ENCODE peak calls at places on chromosomes 1 and 21, in six cellular contexts. One of them, this sample, is unnamed.

GRCh38 chr21:42463861-42464515 is 32.0 kb downstream of the RSPH1 start:
- DNase-seq in fibroblast of mammary gland: peak
- DNase-seq in heart left ventricle: no peak
- DNase-seq in H7: peak
- DNase-seq in breast epithelium: peak
- DNase-seq in endodermal cell: peak
- DNase-seq in this sample: no peak

GRCh38 chr1:48817505-48818114 is 40.9 kb upstream of the BEND5 start:
- DNase-seq in fibroblast of mammary gland: peak
- DNase-seq in heart left ventricle: peak
- DNase-seq in H7: peak
- DNase-seq in breast epithelium: no peak
- DNase-seq in endodermal cell: peak
- DNase-seq in this sample: peak

GRCh38 chr1:229452956-229453801 is 19.3 kb upstream of the ACTA1 start:
- DNase-seq in fibroblast of mammary gland: peak
- DNase-seq in heart left ventricle: no peak
- DNase-seq in H7: no peak
- DNase-seq in breast epithelium: no peak
- DNase-seq in endodermal cell: no peak
- DNase-seq in this sample: no peak

GRCh38 chr1:35476099-35476674 is 81.0 kb downstream of the KIAA0319L start:
- DNase-seq in fibroblast of mammary gland: no peak
- DNase-seq in heart left ventricle: no peak
- DNase-seq in H7: no peak
- DNase-seq in breast epithelium: no peak
- DNase-seq in endodermal cell: no peak
- DNase-seq in this sample: no peak

GRCh38 chr21:14541840-14542495 is 4.1 kb downstream of the SAMSN1 start:
- DNase-seq in fibroblast of mammary gland: no peak
- DNase-seq in heart left ventricle: no peak
- DNase-seq in H7: no peak
- DNase-seq in breast epithelium: no peak
- DNase-seq in endodermal cell: no peak
- DNase-seq in this sample: no peak

GRCh38 chr1:211135342-211135950 is 1.5 kb upstream of the KCNH1 start:
- DNase-seq in fibroblast of mammary gland: peak
- DNase-seq in heart left ventricle: no peak
- DNase-seq in H7: peak
- DNase-seq in breast epithelium: no peak
- DNase-seq in endodermal cell: no peak
- DNase-seq in this sample: peak

GRCh38 chr1:157893681-157894080 is 52.1 kb upstream of the CD5L start:
- DNase-seq in fibroblast of mammary gland: peak
- DNase-seq in heart left ventricle: no peak
- DNase-seq in H7: no peak
- DNase-seq in breast epithelium: no peak
- DNase-seq in endodermal cell: no peak
- DNase-seq in this sample: no peak

GRCh38 chr1:157968951-157969350 is 24.5 kb upstream of the KIRREL1 start:
- DNase-seq in fibroblast of mammary gland: peak
- DNase-seq in heart left ventricle: no peak
- DNase-seq in H7: no peak
- DNase-seq in breast epithelium: no peak
- DNase-seq in endodermal cell: no peak
- DNase-seq in this sample: peak

GRCh38 chr1:175043824-175044223 is 20.6 kb upstream of the MRPS14 start:
- DNase-seq in fibroblast of mammary gland: no peak
- DNase-seq in heart left ventricle: no peak
- DNase-seq in H7: peak
- DNase-seq in breast epithelium: no peak
- DNase-seq in endodermal cell: no peak
- DNase-seq in this sample: no peak

GRCh38 chr1:243642936-243643335 is 207.1 kb downstream of the AKT3 start:
- DNase-seq in fibroblast of mammary gland: peak
- DNase-seq in heart left ventricle: no peak
- DNase-seq in H7: no peak
- DNase-seq in breast epithelium: no peak
- DNase-seq in endodermal cell: no peak
- DNase-seq in this sample: no peak

GRCh38 chr1:116853680-116854191 is 56.0 kb upstream of the PTGFRN start:
- DNase-seq in fibroblast of mammary gland: peak
- DNase-seq in heart left ventricle: no peak
- DNase-seq in H7: peak
- DNase-seq in breast epithelium: no peak
- DNase-seq in endodermal cell: peak
- DNase-seq in this sample: peak

GRCh38 chr1:162349635-162350330 is 26.9 kb downstream of the SPATA46 start:
- DNase-seq in fibroblast of mammary gland: peak
- DNase-seq in heart left ventricle: no peak
- DNase-seq in H7: no peak
- DNase-seq in breast epithelium: no peak
- DNase-seq in endodermal cell: no peak
- DNase-seq in this sample: no peak

GRCh38 chr1:145720878-145721671 is 1.8 kb downstream of the CD160 start:
- DNase-seq in fibroblast of mammary gland: peak
- DNase-seq in heart left ventricle: peak
- DNase-seq in H7: peak
- DNase-seq in breast epithelium: peak
- DNase-seq in endodermal cell: peak
- DNase-seq in this sample: no peak

GRCh38 chr1:242008788-242009500 is 10.0 kb upstream of the MAP1LC3C start:
- DNase-seq in fibroblast of mammary gland: peak
- DNase-seq in heart left ventricle: no peak
- DNase-seq in H7: no peak
- DNase-seq in breast epithelium: no peak
- DNase-seq in endodermal cell: no peak
- DNase-seq in this sample: no peak

GRCh38 chr1:167454304-167454928 is 63.9 kb downstream of the CD247 start:
- DNase-seq in fibroblast of mammary gland: no peak
- DNase-seq in heart left ventricle: no peak
- DNase-seq in H7: no peak
- DNase-seq in breast epithelium: no peak
- DNase-seq in endodermal cell: no peak
- DNase-seq in this sample: no peak

GRCh38 chr1:195733408-195733807 is 874.8 kb downstream of the KCNT2 start:
- DNase-seq in fibroblast of mammary gland: peak
- DNase-seq in heart left ventricle: no peak
- DNase-seq in H7: no peak
- DNase-seq in breast epithelium: no peak
- DNase-seq in endodermal cell: no peak
- DNase-seq in this sample: no peak

GRCh38 chr21:38241029-38241740 is 15.6 kb upstream of the KCNJ15 start:
- DNase-seq in fibroblast of mammary gland: peak
- DNase-seq in heart left ventricle: peak
- DNase-seq in H7: no peak
- DNase-seq in breast epithelium: no peak
- DNase-seq in endodermal cell: no peak
- DNase-seq in this sample: no peak

GRCh38 chr1:3772027-3772714 is 378 bp upstream of the SMIM1 start:
- DNase-seq in fibroblast of mammary gland: peak
- DNase-seq in heart left ventricle: peak
- DNase-seq in H7: peak
- DNase-seq in breast epithelium: peak
- DNase-seq in endodermal cell: peak
- DNase-seq in this sample: peak

DNA sequence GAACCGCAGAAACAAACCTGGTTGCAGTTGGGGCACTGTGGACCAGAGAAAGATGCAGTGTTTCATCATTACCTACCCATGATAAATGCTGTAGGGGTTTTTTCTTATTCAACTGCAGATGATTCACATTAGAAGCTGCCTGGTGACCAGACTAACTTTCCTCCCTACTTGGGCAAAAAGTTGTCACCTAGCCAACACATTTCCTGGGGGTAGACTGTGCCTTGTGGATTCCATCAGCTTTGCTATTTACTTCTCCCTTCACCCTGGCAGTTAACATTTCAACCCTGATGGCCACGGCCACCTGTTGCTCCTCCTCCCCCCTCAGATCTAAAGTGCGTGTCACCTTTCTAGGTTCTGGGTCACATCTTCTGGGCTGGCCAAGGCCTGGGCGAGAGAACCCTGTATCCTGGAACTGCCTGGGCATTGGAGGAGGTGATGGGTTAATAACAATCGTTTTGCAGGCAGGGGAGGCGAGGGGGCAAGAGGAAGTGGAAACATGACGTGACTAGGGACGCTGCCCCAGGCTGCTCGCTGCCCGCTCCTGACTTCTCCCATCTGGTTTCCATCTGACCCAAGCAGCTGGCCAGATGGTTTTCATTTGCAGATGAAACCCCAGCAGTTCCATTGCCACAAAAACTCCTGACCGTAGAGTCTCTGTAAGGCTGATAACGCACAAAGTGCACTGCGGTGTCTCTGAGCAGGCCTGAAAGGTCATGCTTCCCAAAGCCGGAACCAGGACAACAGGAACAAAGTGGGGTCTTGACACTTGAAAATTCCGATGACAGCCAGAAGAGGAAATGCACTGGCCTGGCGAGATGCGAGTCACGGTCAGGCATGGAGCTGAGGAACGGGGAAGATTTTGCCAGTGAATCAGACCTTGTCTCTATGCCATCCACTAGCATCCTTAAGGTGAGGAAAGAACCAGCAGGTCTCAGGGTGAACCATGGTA is 36.6 kb downstream of the CAPZB start:
- DNase-seq in fibroblast of mammary gland: peak
- DNase-seq in heart left ventricle: peak
- DNase-seq in H7: no peak
- DNase-seq in breast epithelium: no peak
- DNase-seq in endodermal cell: peak
- DNase-seq in this sample: peak
- H3K4me3 ChIP-seq in fibroblast of mammary gland: peak
- H3K4me3 ChIP-seq in heart left ventricle: no peak
- H3K4me3 ChIP-seq in H7: no peak
- H3K4me3 ChIP-seq in breast epithelium: no peak
- H3K4me3 ChIP-seq in endodermal cell: no peak
- H3K4me3 ChIP-seq in this sample: no peak

DNA sequence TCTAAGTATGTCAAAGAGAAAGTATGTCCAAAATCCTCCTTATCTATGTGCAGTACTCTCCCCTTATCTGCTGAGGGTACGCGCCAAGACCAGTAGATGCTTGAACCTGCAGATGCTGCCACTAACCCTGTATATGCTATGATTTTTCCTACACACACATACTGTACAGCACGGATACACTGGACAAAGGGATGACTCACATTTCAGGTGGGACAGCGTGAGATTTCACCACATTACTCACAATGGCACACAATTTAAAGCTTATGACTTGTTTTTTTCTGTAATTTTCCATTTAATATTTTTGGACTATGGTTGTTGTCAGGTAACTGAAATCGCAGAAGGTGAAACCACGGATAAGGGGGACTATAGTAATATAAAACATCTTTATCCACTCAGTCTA is 4.1 kb downstream of the ORC1 start:
- DNase-seq in fibroblast of mammary gland: no peak
- DNase-seq in heart left ventricle: no peak
- DNase-seq in H7: no peak
- DNase-seq in breast epithelium: no peak
- DNase-seq in endodermal cell: no peak
- DNase-seq in this sample: no peak
- H3K4me3 ChIP-seq in fibroblast of mammary gland: no peak
- H3K4me3 ChIP-seq in heart left ventricle: no peak
- H3K4me3 ChIP-seq in H7: no peak
- H3K4me3 ChIP-seq in breast epithelium: no peak
- H3K4me3 ChIP-seq in endodermal cell: no peak
- H3K4me3 ChIP-seq in this sample: no peak

DNA sequence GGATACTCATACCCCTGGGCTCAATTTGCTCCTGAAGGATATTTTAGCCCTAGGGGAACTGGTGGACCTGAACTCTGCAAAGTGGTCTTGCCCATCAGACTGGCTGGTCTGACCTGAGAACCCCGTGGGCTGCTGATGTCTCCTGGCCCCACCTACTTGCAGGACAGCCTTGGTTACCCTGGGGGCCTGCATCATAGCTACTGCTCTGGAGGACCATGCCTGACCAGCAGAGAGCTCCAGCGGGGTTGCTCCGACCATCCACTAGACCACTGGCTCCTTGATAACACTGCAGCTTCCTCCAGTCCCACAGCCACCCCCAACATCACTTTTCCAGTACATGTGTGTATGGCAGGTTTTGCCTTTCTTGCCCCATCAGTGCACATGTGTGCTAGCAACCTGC is 331.6 kb upstream of the BRINP3 start:
- DNase-seq in fibroblast of mammary gland: no peak
- DNase-seq in heart left ventricle: no peak
- DNase-seq in H7: no peak
- DNase-seq in breast epithelium: no peak
- DNase-seq in endodermal cell: no peak
- DNase-seq in this sample: no peak
- H3K4me3 ChIP-seq in fibroblast of mammary gland: no peak
- H3K4me3 ChIP-seq in heart left ventricle: no peak
- H3K4me3 ChIP-seq in H7: no peak
- H3K4me3 ChIP-seq in breast epithelium: no peak
- H3K4me3 ChIP-seq in endodermal cell: no peak
- H3K4me3 ChIP-seq in this sample: no peak

DNA sequence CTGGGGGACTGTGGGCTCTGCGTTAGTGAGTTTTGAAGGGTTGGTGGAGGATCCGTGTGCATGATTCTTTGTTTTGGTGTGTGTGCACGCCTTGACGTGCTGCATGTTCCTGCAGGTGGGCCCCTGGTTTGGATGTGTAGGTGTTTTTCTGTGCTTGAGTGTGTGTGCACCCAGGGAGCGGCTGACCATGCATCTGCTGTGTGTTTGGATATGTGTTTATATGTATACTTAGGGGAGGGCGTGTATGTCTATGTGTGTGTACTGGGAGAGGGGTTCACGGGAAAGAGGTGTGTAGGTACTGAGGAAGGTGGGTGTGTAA is 1.1 kb downstream of the VANGL2 start:
- DNase-seq in fibroblast of mammary gland: no peak
- DNase-seq in heart left ventricle: no peak
- DNase-seq in H7: no peak
- DNase-seq in breast epithelium: no peak
- DNase-seq in endodermal cell: no peak
- DNase-seq in this sample: no peak
- H3K4me3 ChIP-seq in fibroblast of mammary gland: no peak
- H3K4me3 ChIP-seq in heart left ventricle: peak
- H3K4me3 ChIP-seq in H7: peak
- H3K4me3 ChIP-seq in breast epithelium: peak
- H3K4me3 ChIP-seq in endodermal cell: peak
- H3K4me3 ChIP-seq in this sample: peak

This sample was measured in skeletal muscle cell.